ENCODE peak calls at places on chromosomes 16 and 17, in five cellular contexts. W, H, S, L and A are unnamed samples. For H3K9me3, the result is how much of the 10 kb centered on the place peaks cover.

GRCh38 chr17:7845359-7846062 is 9.4 kb upstream of the TMEM88 start:
- DNase-seq in L (peak), W (no peak), S (no peak), H (no peak), A (peak)

GRCh38 chr17:76261421-76262215 is 3.5 kb upstream of the UBALD2 start:
- DNase-seq in L (no peak), S (no peak), H (no peak), W (no peak), A (no peak)

GRCh38 chr17:77100009-77100408 is 40.8 kb upstream of the SEC14L1 start:
- DNase-seq in S (no peak), L (no peak), W (peak), H (peak), A (peak)

GRCh38 chr16:31452631-31453106 is 6.6 kb upstream of the ARMC5 start:
- DNase-seq in H (no peak), S (no peak), W (no peak), L (no peak), A (peak)

GRCh38 chr17:37134050-37134449 is 185.3 kb downstream of the AATF start:
- DNase-seq in H (no peak), S (no peak), W (no peak), L (no peak), A (no peak)

GRCh38 chr17:324151-324571 is 28.4 kb downstream of the RPH3AL start:
- DNase-seq in S (no peak), H (no peak), W (no peak), L (no peak), A (peak)

GRCh38 chr16:1974157-1975070 is 2.6 kb downstream of the TBL3 start:
- DNase-seq in H (no peak), S (no peak), W (no peak), L (no peak), A (no peak)

GRCh38 chr17:73546770-73547345 is 97.4 kb downstream of the SDK2 start:
- DNase-seq in L (no peak), S (no peak), W (no peak), H (peak), A (no peak)

GRCh38 chr16:15592324-15592723 is 50.6 kb downstream of the MARF1 start:
- DNase-seq in W (no peak), S (no peak), L (no peak), H (no peak), A (no peak)

GRCh38 chr17:13638855-13639458 is 37.2 kb upstream of the HS3ST3A1 start:
- DNase-seq in H (no peak), S (peak), W (no peak), L (no peak), A (no peak)

GRCh38 chr16:30113031-30113710 is at the start of gene GDPD3:
- DNase-seq in W (peak), L (no peak), S (no peak), H (peak), A (no peak)

GRCh38 chr17:80034654-80034976 is 1.1 kb downstream of the TBC1D16 start:
- DNase-seq in H (no peak), L (no peak), S (no peak), W (no peak), A (no peak)

GRCh38 chr17:51667722-51668083 is 407.4 kb downstream of the UTP18 start:
- DNase-seq in W (no peak), S (no peak), L (no peak), H (no peak), A (no peak)

GRCh38 chr16:12826559-12826958 is 22.9 kb upstream of the CPPED1 start:
- DNase-seq in H (no peak), L (no peak), W (no peak), S (no peak), A (no peak)

GRCh38 chr17:49117581-49118230 is 14.9 kb upstream of the B4GALNT2 start:
- DNase-seq in L (no peak), W (no peak), S (no peak), H (no peak), A (no peak)

GRCh38 chr17:68176770-68177169 is 71.1 kb upstream of the AMZ2 start:
- DNase-seq in H (no peak), S (no peak), L (no peak), W (no peak), A (no peak)

GRCh38 chr16:81520151-81520470 is 75.5 kb downstream of the CMIP start:
- DNase-seq in W (no peak), H (no peak), S (no peak), L (no peak), A (no peak)

GRCh38 chr17:43579570-43580140 is 33.5 kb upstream of the ETV4 start:
- DNase-seq in W (no peak), S (no peak), L (no peak), H (no peak), A (no peak)

GRCh38 chr16:53945996-53946395 is 242.0 kb downstream of the FTO start:
- DNase-seq in H (no peak), L (no peak), S (peak), W (no peak), A (no peak)

GRCh38 chr16:80122155-80122554 is 418.6 kb upstream of the DYNLRB2 start:
- DNase-seq in S (no peak), L (peak), W (peak), H (peak), A (peak)

GRCh38 chr17:2266045-2266864 is 37.3 kb downstream of the SMG6 start:
- DNase-seq in S (no peak), W (no peak), H (no peak), L (no peak), A (no peak)

GRCh38 chr16:86618431-86619262 is 40.3 kb downstream of the FOXL1 start:
- DNase-seq in S (no peak), L (no peak), W (no peak), H (no peak), A (no peak)

GRCh38 chr16:69397821-69398521 is 12.2 kb upstream of the TERF2 start:
- DNase-seq in L (peak), H (no peak), S (peak), W (no peak), A (no peak)

GRCh38 chr16:19113577-19114358 is at the start of gene ITPRIPL2:
- DNase-seq in W (peak), L (peak), H (peak), S (peak), A (peak)

GRCh38 chr16:66623755-66624154 is 19.3 kb downstream of the CMTM3 start:
- DNase-seq in L (no peak), H (no peak), W (no peak), S (no peak), A (no peak)

GRCh38 chr16:66621973-66622372 is 17.5 kb downstream of the CMTM3 start:
- DNase-seq in S (no peak), L (no peak), H (no peak), W (no peak), A (no peak)

GRCh38 chr16:66620419-66620775 is 15.9 kb downstream of the CMTM3 start:
- DNase-seq in W (no peak), S (no peak), H (no peak), L (no peak), A (no peak)

GRCh38 chr16:66619534-66620418 is 15.3 kb downstream of the CMTM3 start:
- DNase-seq in W (no peak), H (no peak), S (no peak), L (no peak), A (no peak)

DNA sequence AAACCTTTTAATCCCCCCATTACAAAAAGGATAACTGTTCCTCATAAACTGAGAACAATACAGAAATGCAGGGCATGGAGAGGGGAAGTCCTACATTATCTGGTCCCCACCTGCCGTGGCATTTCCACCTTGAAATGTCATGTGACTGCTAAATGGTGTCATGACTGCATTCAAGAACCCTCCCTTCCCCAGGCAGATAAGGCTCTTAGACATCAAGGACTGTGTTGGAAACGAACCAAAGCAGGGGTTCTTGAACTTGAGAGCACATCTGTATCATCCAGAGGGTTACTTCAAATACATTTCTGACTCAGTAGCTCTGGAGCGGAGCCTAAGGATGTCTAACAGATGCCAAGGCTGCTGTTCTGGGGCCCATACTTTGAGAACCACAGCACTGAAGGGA is 18.4 kb downstream of the CMTM3 start:
- DNase-seq in W (no peak), S (no peak), L (no peak), H (no peak), A (no peak)
- TF ChIP-seq CTCF in W (no peak), S (no peak), L (no peak), H (no peak), A (no peak)

GRCh38 chr17:58338454-58338841 is 9.9 kb upstream of the TSPOAP1 start:
- DNase-seq in H (no peak), L (no peak), W (no peak), S (no peak), A (no peak)

GRCh38 chr17:58337600-58338453 is 9.2 kb upstream of the TSPOAP1 start:
- DNase-seq in W (peak), S (peak), H (peak), L (no peak), A (peak)

GRCh38 chr17:58336456-58337094 is 8.0 kb upstream of the TSPOAP1 start:
- DNase-seq in H (no peak), W (no peak), S (no peak), L (no peak), A (peak)

GRCh38 chr17:58335779-58336455 is 7.3 kb upstream of the TSPOAP1 start:
- DNase-seq in H (no peak), L (no peak), S (no peak), W (no peak), A (peak)

GRCh38 chr17:58337126-58337599 is 8.6 kb upstream of the TSPOAP1 start:
- DNase-seq in W (no peak), S (no peak), L (no peak), H (no peak), A (no peak)
- H3K4me3 ChIP-seq in W (no peak), S (no peak), L (no peak), H (no peak), A (no peak)

DNA sequence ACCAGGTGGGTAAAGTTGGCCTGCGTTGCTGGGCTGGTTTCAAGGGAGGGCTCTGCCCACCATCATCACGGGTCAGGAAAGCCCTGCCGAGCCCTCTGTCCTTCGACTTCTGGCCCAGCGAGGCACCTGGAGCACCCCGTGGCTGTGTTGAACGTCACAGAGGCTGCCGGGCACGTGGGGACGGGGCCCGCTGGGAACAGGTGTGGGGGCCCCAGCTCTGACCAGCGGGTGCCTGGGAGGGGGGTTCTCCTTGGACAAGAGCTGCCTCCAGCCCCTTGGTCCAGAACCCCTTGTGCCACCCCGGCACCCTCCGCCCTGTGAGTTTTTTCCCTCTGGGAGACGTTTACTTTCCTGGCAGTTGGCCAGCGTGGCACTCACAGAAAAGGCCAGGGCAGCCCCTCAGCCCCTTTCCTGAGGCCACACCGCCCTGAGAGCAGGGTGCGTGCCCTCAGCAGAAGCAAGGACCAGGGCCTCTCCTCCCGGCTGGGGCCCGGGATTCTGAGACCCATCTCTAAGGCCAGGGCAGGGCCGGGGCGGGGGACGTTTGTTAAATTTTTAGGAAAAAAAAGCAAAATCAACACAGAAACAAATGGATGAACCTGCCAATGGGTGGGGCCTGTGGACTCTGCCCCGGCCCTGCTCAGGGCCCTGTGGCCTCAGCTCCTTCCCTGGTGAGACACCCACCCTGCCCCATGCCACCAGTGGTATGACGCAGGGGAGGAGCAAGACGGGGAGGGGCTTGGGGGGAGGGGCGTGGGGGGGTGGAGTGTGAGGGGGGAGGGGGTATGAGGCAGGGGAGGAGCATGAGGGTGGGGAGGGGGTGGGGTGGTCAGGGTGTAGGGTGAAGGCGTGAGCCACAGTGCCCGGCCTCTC is 31.3 kb upstream of the GNG13 start:
- DNase-seq in L (no peak), H (no peak), S (no peak), W (no peak), A (no peak)
- H3K9me3 ChIP-seq in L (under half), H (under half), S (under half), W (under half), A (under half)

GRCh38 chr17:45813051-45813731 is 29.1 kb downstream of the CRHR1 start:
- DNase-seq in L (no peak), W (no peak), H (no peak), S (no peak), A (no peak)
- TF ChIP-seq CTCF in L (no peak), W (no peak), H (peak), S (no peak), A (no peak)

GRCh38 chr16:57798267-57798810 is 4.0 kb downstream of the KIFC3 start:
- DNase-seq in S (no peak), W (no peak), H (no peak), L (no peak), A (no peak)
- H3K4me3 ChIP-seq in S (peak), W (peak), H (peak), L (no peak), A (no peak)

GRCh38 chr16:75764154-75764768 is 38.0 kb upstream of the CPHXL start:
- DNase-seq in L (peak), W (no peak), H (no peak), S (peak), A (peak)

GRCh38 chr16:75774197-75774596 is 47.9 kb upstream of the CPHXL start:
- DNase-seq in L (no peak), S (no peak), H (no peak), W (no peak), A (no peak)

GRCh38 chr16:75770051-75770450 is 43.8 kb upstream of the CPHXL start:
- DNase-seq in H (no peak), S (no peak), W (no peak), L (no peak), A (no peak)
- H3K9me3 ChIP-seq in H (under half), S (under half), W (under half), L (under half), A (under half)

DNA sequence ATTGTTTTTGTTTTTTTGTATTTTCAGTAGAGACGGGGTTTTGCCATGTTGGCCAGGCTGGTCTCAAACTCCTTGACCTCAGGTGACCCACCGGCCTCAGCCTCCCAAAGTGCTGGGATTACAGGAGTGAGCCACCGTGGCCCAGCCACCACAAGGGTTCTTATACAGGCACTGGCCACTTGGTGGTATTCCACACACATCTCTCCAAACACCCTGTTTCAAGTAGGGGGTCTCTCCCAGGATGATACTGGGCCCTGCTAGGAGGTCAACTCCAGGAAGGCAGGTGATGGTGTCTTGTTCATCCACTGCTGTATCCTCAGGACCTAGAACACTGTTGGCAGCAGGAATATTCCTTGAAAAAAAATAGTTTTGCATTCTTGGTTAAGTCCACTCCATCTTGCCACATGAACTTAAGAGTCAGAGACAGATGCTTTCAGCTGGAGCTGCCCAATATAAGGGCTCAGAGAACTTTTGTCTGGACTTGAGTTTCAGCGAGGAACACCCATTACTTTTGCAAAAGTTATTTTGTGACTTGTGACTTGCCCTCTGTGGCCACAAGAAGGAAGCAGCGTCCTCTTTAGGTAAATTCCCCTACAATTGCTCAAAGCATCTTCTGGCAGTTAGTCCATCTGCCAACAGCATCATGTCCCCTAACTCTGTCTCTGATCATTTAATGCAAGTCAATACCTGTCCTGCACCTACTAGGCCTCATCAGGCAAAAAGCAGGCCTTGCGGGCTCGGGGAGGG is 7.4 kb upstream of the EEF2K start:
- DNase-seq in L (no peak), W (no peak), S (no peak), H (no peak), A (no peak)
- TF ChIP-seq CTCF in L (no peak), W (no peak), S (no peak), H (no peak), A (no peak)

GRCh38 chr16:6018848-6019489 is 921.4 kb upstream of the EEF2KMT start:
- DNase-seq in H (no peak), L (no peak), S (no peak), W (no peak), A (no peak)
- H3K4me3 ChIP-seq in H (no peak), L (no peak), S (no peak), W (no peak), A (no peak)

GRCh38 chr17:72432881-72433280 is 312.1 kb downstream of the SOX9 start:
- DNase-seq in W (no peak), S (no peak), H (no peak), L (no peak), A (no peak)

GRCh38 chr17:72433797-72434196 is 313.0 kb downstream of the SOX9 start:
- DNase-seq in S (no peak), L (no peak), H (no peak), W (no peak), A (no peak)

GRCh38 chr17:72434991-72435618 is 314.3 kb downstream of the SOX9 start:
- DNase-seq in W (no peak), S (no peak), L (no peak), H (no peak), A (no peak)

GRCh38 chr17:72432143-72432604 is 311.4 kb downstream of the SOX9 start:
- DNase-seq in L (no peak), S (no peak), W (no peak), H (no peak), A (no peak)

DNA sequence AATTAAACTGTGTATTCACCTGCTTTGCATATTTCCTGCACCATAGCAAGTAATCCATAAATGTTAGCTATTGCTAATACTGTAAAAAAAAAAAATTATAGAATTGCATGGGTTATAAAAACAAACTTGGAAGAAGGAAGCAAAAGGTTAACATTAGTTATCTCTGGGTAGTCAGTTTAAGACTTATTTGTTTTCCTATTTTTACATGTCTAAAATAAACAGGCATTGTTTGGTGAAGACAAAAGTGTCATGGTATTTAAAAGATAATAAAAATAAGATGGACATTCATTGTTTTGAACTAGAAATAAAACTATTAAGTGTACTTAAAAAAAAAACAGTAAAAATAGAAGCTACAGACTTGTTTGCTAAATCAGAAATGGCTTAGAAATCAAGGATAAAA is 313.8 kb downstream of the SOX9 start:
- DNase-seq in W (no peak), H (no peak), S (no peak), L (no peak), A (no peak)
- H3K9me3 ChIP-seq in W (under half), H (under half), S (under half), L (under half), A (under half)

DNA sequence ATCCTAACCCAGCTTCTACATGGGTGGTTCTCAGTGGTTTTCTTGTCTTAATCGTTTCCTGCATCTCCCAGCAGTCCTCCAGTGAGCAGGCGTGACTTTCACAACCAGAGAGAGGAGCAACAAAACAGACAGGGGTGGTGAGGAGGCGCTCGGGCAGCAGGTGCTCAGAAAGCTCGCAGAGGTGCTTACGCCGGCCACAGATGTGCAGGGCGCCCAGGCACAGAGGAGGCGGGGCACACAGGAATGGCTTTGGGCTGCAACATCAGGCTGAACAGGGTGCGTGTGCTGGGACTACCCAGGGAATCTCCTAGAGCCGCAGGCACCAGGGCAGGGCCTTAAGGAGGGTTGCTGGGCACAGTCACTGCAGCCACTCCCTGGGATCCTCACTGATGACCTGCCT is 32.6 kb downstream of the KLHDC4 start:
- DNase-seq in S (no peak), L (no peak), W (no peak), H (no peak), A (no peak)
- TF ChIP-seq CTCF in S (no peak), L (no peak), W (no peak), H (no peak), A (no peak)